ENCODE peak calls at places on chromosomes 16 and 17, in ten cellular contexts. E, P, J, R, H, O, K, Y, S and A are unnamed samples.

GRCh38 chr17:50203086-50203485 is 1.7 kb upstream of the COL1A1 start:
- DNase-seq in Y (no peak), O (no peak), K (no peak), R (no peak), S (no peak), P (no peak), J (no peak), E (peak), H (peak), A (no peak)

GRCh38 chr17:41982026-41982989 is 15.7 kb downstream of the CNP start:
- DNase-seq in K (peak), S (no peak), H (peak), R (no peak), O (no peak), E (peak), J (no peak), P (no peak), Y (no peak), A (no peak)

GRCh38 chr16:73746554-73746953 is 550.1 kb upstream of the PSMD7 start:
- DNase-seq in S (no peak), O (no peak), K (no peak), P (no peak), R (no peak), H (no peak), J (no peak), Y (no peak), E (no peak), A (no peak)

GRCh38 chr17:77363821-77364361 is 223.1 kb downstream of the SEC14L1 start:
- DNase-seq in R (no peak), K (peak), J (no peak), O (no peak), Y (no peak), H (peak), P (peak), E (peak), S (no peak), A (no peak)

GRCh38 chr17:81635973-81636504 is 873 bp downstream of the NPLOC4 start:
- DNase-seq in P (no peak), J (peak), S (no peak), K (no peak), Y (no peak), E (peak), H (no peak), O (no peak), R (peak), A (no peak)

GRCh38 chr17:79913451-79913850 is 74.2 kb upstream of the CBX4 start:
- DNase-seq in J (no peak), O (no peak), R (no peak), Y (no peak), K (no peak), H (no peak), E (no peak), P (no peak), S (no peak), A (no peak)

GRCh38 chr16:64356267-64356666 is 765.6 kb downstream of the CDH11 start:
- DNase-seq in R (peak), P (no peak), Y (no peak), O (peak), E (peak), S (no peak), H (no peak), J (peak), K (no peak), A (no peak)

GRCh38 chr16:47732806-47733150 is 271.6 kb downstream of the PHKB start:
- DNase-seq in H (no peak), K (no peak), P (no peak), O (peak), J (peak), S (no peak), Y (no peak), E (peak), R (peak), A (no peak)

GRCh38 chr16:85372627-85373372 is 240.3 kb upstream of the GSE1 start:
- DNase-seq in O (peak), K (no peak), J (peak), S (no peak), E (peak), Y (no peak), H (no peak), R (peak), P (no peak), A (no peak)

GRCh38 chr16:68087688-68088087 is 2.5 kb downstream of the NFATC3 start:
- DNase-seq in P (no peak), H (no peak), K (no peak), E (no peak), R (no peak), O (no peak), J (no peak), Y (no peak), S (no peak), A (no peak)

GRCh38 chr16:1300664-1301476 is 8.6 kb upstream of the UBE2I start:
- DNase-seq in S (no peak), K (peak), P (peak), E (no peak), R (peak), J (peak), Y (no peak), O (peak), H (no peak), A (peak)

GRCh38 chr16:49473773-49474172 is 100.2 kb downstream of the C16orf78 start:
- DNase-seq in Y (no peak), O (no peak), J (no peak), K (no peak), R (no peak), E (no peak), S (no peak), H (peak), P (no peak), A (no peak)

GRCh38 chr17:19002191-19002590 is 2.4 kb downstream of the FAM83G start:
- DNase-seq in Y (no peak), J (no peak), O (no peak), P (no peak), E (no peak), H (no peak), K (no peak), R (no peak), S (no peak), A (no peak)

GRCh38 chr17:31394544-31394943 is 3.1 kb downstream of the RAB11FIP4 start:
- DNase-seq in O (peak), Y (no peak), P (no peak), K (peak), H (no peak), R (peak), S (no peak), E (peak), J (no peak), A (peak)